ENCODE peak calls at places on chromosomes 7 and 10, in nine cellular contexts. F, D, Q, Z, O, M, L, R and I are unnamed samples.

GRCh38 chr7:30285067-30285530 is 702 bp downstream of the ZNRF2 start:
- DNase-seq in F (peak; percentile 29), D (no peak), Q (no peak), Z (peak; percentile 52), O (no peak), M (peak; percentile 59), L (peak; percentile 35), R (peak; percentile 59), I (peak; percentile 56)

GRCh38 chr10:108338146-108338545 is 1173.6 kb upstream of the SORCS1 start:
- DNase-seq in F (no peak), D (no peak), Q (peak; percentile 86), Z (no peak), O (no peak), M (no peak), L (no peak), R (no peak), I (no peak)

GRCh38 chr10:8331387-8331786 is 276.9 kb downstream of the GATA3 start:
- DNase-seq in F (no peak), D (no peak), Q (no peak), Z (no peak), O (no peak), M (no peak), L (no peak), R (no peak), I (no peak)

GRCh38 chr7:150787321-150788281 is 12.6 kb downstream of the TMEM176B start:
- DNase-seq in F (peak; percentile 51), D (peak; percentile 18), Q (no peak), Z (no peak), O (no peak), M (no peak), L (no peak), R (peak; percentile 97), I (no peak)

GRCh38 chr10:7488418-7488829 is 77.6 kb upstream of the SFMBT2 start:
- DNase-seq in F (no peak), D (no peak), Q (peak; percentile 7), Z (no peak), O (peak; percentile 10), M (no peak), L (no peak), R (no peak), I (peak; percentile 40)

GRCh38 chr7:6237002-6237401 is 35.4 kb downstream of the CYTH3 start:
- DNase-seq in F (no peak), D (no peak), Q (no peak), Z (no peak), O (no peak), M (no peak), L (no peak), R (no peak), I (no peak)

GRCh38 chr10:22158426-22158825 is 59.4 kb downstream of the EBLN1 start:
- DNase-seq in F (no peak), D (no peak), Q (no peak), Z (no peak), O (peak; percentile 7), M (no peak), L (no peak), R (no peak), I (peak; percentile 20)

GRCh38 chr7:138875794-138876193 is 77.8 kb upstream of the ATP6V0A4 start:
- DNase-seq in F (no peak), D (no peak), Q (peak; percentile 96), Z (no peak), O (peak; percentile 78), M (peak; percentile 65), L (no peak), R (no peak), I (no peak)

GRCh38 chr10:72730462-72730861 is 38.5 kb downstream of the MCU start:
- DNase-seq in F (no peak), D (no peak), Q (no peak), Z (no peak), O (peak; percentile 90), M (no peak), L (no peak), R (no peak), I (no peak)

GRCh38 chr10:119494224-119495060 is 48.1 kb downstream of the RGS10 start:
- DNase-seq in F (no peak), D (no peak), Q (peak; percentile 30), Z (no peak), O (peak; percentile 30), M (no peak), L (no peak), R (peak; percentile 26), I (no peak)

GRCh38 chr10:129605266-129605985 is 138.4 kb downstream of the MGMT start:
- DNase-seq in F (no peak), D (no peak), Q (no peak), Z (no peak), O (no peak), M (no peak), L (no peak), R (no peak), I (peak; percentile 43)